ENCODE peak calls at places on chromosomes 3 and 15, in eight cellular contexts. D, P, C, U, X, L, I and A are unnamed samples.

GRCh38 chr15:35630570-35630969 is 84.6 kb upstream of the DPH6 start:
- DNase-seq in L (peak; percentile 15), I (no peak), C (no peak), D (no peak), P (no peak), X (no peak), U (peak; percentile 30), A (peak; percentile 10)

GRCh38 chr3:12371525-12372140 is 82.8 kb downstream of the PPARG start:
- DNase-seq in U (no peak), I (no peak), D (no peak), P (no peak), C (peak; percentile 85), L (no peak), X (no peak), A (peak; percentile 18)

GRCh38 chr15:98174286-98174685 is 213.8 kb downstream of the ARRDC4 start:
- DNase-seq in L (no peak), C (no peak), P (no peak), U (no peak), X (no peak), I (peak; percentile 62), D (no peak), A (no peak)

GRCh38 chr3:113086506-113087461 is 96.0 kb downstream of the GTPBP8 start:
- DNase-seq in I (peak; percentile 91), L (no peak), C (peak; percentile 41), U (no peak), X (no peak), P (no peak), D (no peak), A (no peak)

GRCh38 chr3:196322-197153 is at the start of gene CHL1:
- DNase-seq in P (peak; percentile 36), U (no peak), D (no peak), I (no peak), L (no peak), C (no peak), X (peak; percentile 12), A (no peak)

GRCh38 chr3:194640829-194641228 is 7.6 kb upstream of the TMEM44 start:
- DNase-seq in D (peak; percentile 17), P (no peak), L (no peak), C (peak; percentile 32), I (no peak), U (no peak), X (no peak), A (no peak)

GRCh38 chr3:73547427-73548036 is 77.2 kb downstream of the PDZRN3 start:
- DNase-seq in L (no peak), U (no peak), P (no peak), C (no peak), I (no peak), X (no peak), D (no peak), A (no peak)

GRCh38 chr3:20916966-20917606 is 731.1 kb upstream of the SGO1 start:
- DNase-seq in P (no peak), X (no peak), D (no peak), U (no peak), I (no peak), C (no peak), L (no peak), A (no peak)

GRCh38 chr3:138861755-138862333 is 27.1 kb upstream of the PIK3CB start:
- DNase-seq in D (no peak), I (no peak), U (no peak), L (no peak), X (no peak), C (no peak), P (no peak), A (no peak)

GRCh38 chr3:160778480-160778879 is 22.4 kb downstream of the PPM1L start:
- DNase-seq in P (no peak), C (no peak), I (no peak), L (no peak), U (no peak), X (no peak), D (no peak), A (no peak)

GRCh38 chr3:127233371-127233770 is 40.4 kb downstream of the PRR23E start:
- DNase-seq in L (no peak), X (no peak), C (peak; percentile 41), D (no peak), I (no peak), P (peak; percentile 12), U (no peak), A (no peak)

GRCh38 chr3:14319654-14320182 is 82.7 kb upstream of the SLC6A6 start:
- DNase-seq in P (peak; percentile 80), U (peak; percentile 89), I (peak; percentile 65), X (no peak), C (peak; percentile 81), D (no peak), L (no peak), A (no peak)

GRCh38 chr3:61637088-61638051 is 76.0 kb downstream of the PTPRG start:
- DNase-seq in U (no peak), P (no peak), D (no peak), I (no peak), X (no peak), C (no peak), L (no peak), A (peak; percentile 22)

GRCh38 chr3:70863049-70863448 is 550.6 kb upstream of the MDFIC2 start:
- DNase-seq in U (no peak), C (no peak), X (no peak), P (no peak), L (no peak), I (no peak), D (no peak), A (no peak)

GRCh38 chr3:134034005-134034785 is 4.5 kb upstream of the SLCO2A1 start:
- DNase-seq in P (no peak), I (no peak), C (no peak), X (no peak), D (no peak), U (no peak), L (no peak), A (no peak)

GRCh38 chr15:47273817-47274216 is 443.5 kb upstream of the SEMA6D start:
- DNase-seq in U (no peak), C (no peak), I (no peak), X (no peak), L (no peak), D (no peak), P (no peak), A (no peak)

GRCh38 chr3:43389388-43390254 is 103.3 kb downstream of the SNRK start:
- DNase-seq in C (peak; percentile 97), X (no peak), D (peak; percentile 50), P (no peak), U (no peak), I (no peak), L (peak; percentile 41), A (peak; percentile 60)

GRCh38 chr3:13407926-13408325 is 12.2 kb downstream of the NUP210 start:
- DNase-seq in U (no peak), X (no peak), L (no peak), I (no peak), D (no peak), P (no peak), C (no peak), A (no peak)

GRCh38 chr3:36698314-36698713 is 66.0 kb downstream of the DCLK3 start:
- DNase-seq in I (no peak), U (no peak), C (peak; percentile 16), X (no peak), L (no peak), P (no peak), D (no peak), A (no peak)

GRCh38 chr3:142210144-142210543 is 15.2 kb downstream of the GK5 start:
- DNase-seq in L (no peak), C (no peak), I (no peak), P (no peak), X (no peak), D (no peak), U (no peak), A (no peak)

GRCh38 chr3:106729481-106729880 is 647.8 kb upstream of the CCDC54 start:
- DNase-seq in D (no peak), L (no peak), X (no peak), U (no peak), P (no peak), C (no peak), I (no peak), A (no peak)

GRCh38 chr3:110267304-110267703 is 804.3 kb upstream of the NECTIN3 start:
- DNase-seq in X (no peak), U (no peak), C (no peak), D (no peak), P (no peak), I (no peak), L (no peak), A (no peak)

GRCh38 chr3:119524931-119525662 is 26.8 kb downstream of the TIMMDC1 start:
- DNase-seq in P (no peak), D (no peak), X (no peak), I (peak; percentile 2), C (peak; percentile 45), L (no peak), U (no peak), A (no peak)

GRCh38 chr3:9890249-9891071 is at the start of gene JAGN1:
- DNase-seq in C (peak; percentile 87), P (peak; percentile 94), D (peak; percentile 86), I (peak; percentile 75), L (peak; percentile 86), X (peak; percentile 50), U (peak; percentile 95), A (peak; percentile 91)

GRCh38 chr3:71127463-71128243 is 455.9 kb downstream of the FOXP1 start:
- DNase-seq in I (no peak), X (no peak), D (no peak), U (no peak), C (no peak), P (no peak), L (no peak), A (no peak)

GRCh38 chr15:73601449-73602425 is 31.5 kb downstream of the NPTN start:
- DNase-seq in I (no peak), D (no peak), C (peak; percentile 58), L (peak; percentile 68), P (no peak), U (peak; percentile 19), X (no peak), A (peak; percentile 51)

GRCh38 chr15:101206173-101206572 is 45.7 kb downstream of the CHSY1 start:
- DNase-seq in P (no peak), U (no peak), I (no peak), X (no peak), C (no peak), L (no peak), D (peak; percentile 11), A (no peak)